ENCODE peak calls at places on chromosomes 4 and X, in four cellular contexts. V, T, K and S are unnamed samples.
A peak's percentile ranks its signal among the peaks of the same experiment; 100 is the strongest.

GRCh38 chrX:153573999-153574398 is 24.9 kb downstream of the CCNQ start:
- DNase-seq in V (peak; percentile 27), T (no peak), K (no peak), S (no peak)

GRCh38 chr4:154551872-154552686 is 1.9 kb upstream of the PLRG1 start:
- DNase-seq in V (peak; percentile 79), T (peak; percentile 87), K (peak; percentile 77), S (peak; percentile 52)

GRCh38 chrX:147069926-147070325 is 255.4 kb upstream of the CXorf51A start:
- DNase-seq in V (no peak), T (no peak), K (peak; percentile 41), S (no peak)

GRCh38 chrX:141642979-141643378 is 53.5 kb downstream of the SPANXA2 start:
- DNase-seq in V (peak; percentile 4), T (peak; percentile 2), K (peak; percentile 30), S (no peak)

GRCh38 chr4:80237992-80238391 is 28.5 kb upstream of the FGF5 start:
- DNase-seq in V (peak; percentile 36), T (peak; percentile 80), K (peak; percentile 96), S (no peak)

GRCh38 chr4:107939307-107939706 is 8.0 kb downstream of the CYP2U1 start:
- DNase-seq in V (no peak), T (no peak), K (no peak), S (no peak)

GRCh38 chr4:88729146-88729755 is 31.6 kb upstream of the NAP1L5 start:
- DNase-seq in V (no peak), T (no peak), K (no peak), S (no peak)

GRCh38 chrX:87634361-87634760 is 116.8 kb downstream of the KLHL4 start:
- DNase-seq in V (no peak), T (no peak), K (no peak), S (no peak)

GRCh38 chrX:97563531-97564133 is 679.9 kb downstream of the RPA4 start:
- DNase-seq in V (no peak), T (peak; percentile 79), K (peak; percentile 60), S (no peak)

GRCh38 chrX:153626025-153626633 is 20.9 kb upstream of the DUSP9 start:
- DNase-seq in V (no peak), T (no peak), K (no peak), S (no peak)

GRCh38 chr4:37891221-37892159 is 606 bp downstream of the TBC1D1 start:
- DNase-seq in V (no peak), T (peak; percentile 37), K (peak; percentile 24), S (no peak)

GRCh38 chr4:22521240-22521639 is 5.4 kb upstream of the ADGRA3 start:
- DNase-seq in V (no peak), T (no peak), K (no peak), S (no peak)

GRCh38 chrX:31384471-31384870 is 312.6 kb upstream of the FTHL17 start:
- DNase-seq in V (no peak), T (peak; percentile 10), K (no peak), S (no peak)

GRCh38 chrX:45449982-45450381 is 249.3 kb upstream of the DIPK2B start:
- DNase-seq in V (no peak), T (peak; percentile 47), K (peak; percentile 23), S (no peak)

GRCh38 chr4:102723511-102723910 is 37.3 kb downstream of the MANBA start:
- DNase-seq in V (no peak), T (peak; percentile 11), K (no peak), S (no peak)

GRCh38 chrX:2145672-2146412 is 354.9 kb downstream of the DHRSX start:
- DNase-seq in V (no peak), T (no peak), K (no peak), S (no peak)

GRCh38 chr4:126004936-126005335 is 690.2 kb downstream of the FAT4 start:
- DNase-seq in V (no peak), T (peak; percentile 39), K (peak; percentile 67), S (no peak)

GRCh38 chr4:98510757-98511517 is 147.5 kb downstream of the TSPAN5 start:
- DNase-seq in V (no peak), T (peak; percentile 81), K (peak; percentile 72), S (no peak)

GRCh38 chrX:13123857-13124345 is 79.5 kb upstream of the FAM9C start:
- DNase-seq in V (peak; percentile 54), T (peak; percentile 35), K (peak; percentile 46), S (no peak)

GRCh38 chrX:37434362-37434761 is 85.2 kb downstream of the PRRG1 start:
- DNase-seq in V (no peak), T (no peak), K (no peak), S (no peak)

GRCh38 chr4:7909966-7910720 is 29.5 kb downstream of the AFAP1 start:
- DNase-seq in V (no peak), T (peak; percentile 81), K (no peak), S (no peak)

GRCh38 chrX:51496501-51497291 is at the start of gene NUDT11:
- DNase-seq in V (peak; percentile 58), T (peak; percentile 80), K (peak; percentile 69), S (peak; percentile 83)